ENCODE peak calls at places on chromosomes 5 and 9, in nine cellular contexts. K is osteocyte, H is neural progenitor cell, C is osteoblast, T is progenitor cell of endocrine pancreas, F is OCI-LY7, R is mammary epithelial cell, G is left ventricle myocardium inferior, S is nephron progenitor cell. P is an unnamed sample.

GRCh38 chr9:72917892-72918509 is 34.9 kb downstream of the ALDH1A1 start:
- DNase-seq in K (no peak), H (no peak), C (no peak), T (no peak), F (no peak), R (no peak), G (no peak), S (no peak), P (no peak)

GRCh38 chr5:122091942-122092600 is 14.0 kb upstream of the LOX start:
- DNase-seq in K (no peak), H (peak), C (no peak), T (no peak), F (no peak), R (peak), G (no peak), S (no peak), P (no peak)

GRCh38 chr9:10855847-10856246 is 243.0 kb upstream of the PTPRD start:
- DNase-seq in K (no peak), H (peak), C (no peak), T (no peak), F (no peak), R (no peak), G (no peak), S (no peak), P (peak)

GRCh38 chr5:66307647-66308257 is 163.7 kb downstream of the SREK1 start:
- DNase-seq in K (no peak), H (peak), C (peak), T (no peak), F (peak), R (peak), G (no peak), S (peak), P (peak)

GRCh38 chr5:10593531-10594181 is 29.8 kb downstream of the ANKRD33B start:
- DNase-seq in K (peak), H (no peak), C (no peak), T (no peak), F (no peak), R (no peak), G (no peak), S (no peak), P (no peak)

GRCh38 chr9:107566596-107566995 is 77.0 kb upstream of the KLF4 start:
- DNase-seq in K (no peak), H (no peak), C (no peak), T (no peak), F (no peak), R (no peak), G (peak), S (no peak), P (no peak)

GRCh38 chr9:104606202-104606601 is 775 bp upstream of the OR13C2 start:
- DNase-seq in K (no peak), H (peak), C (no peak), T (no peak), F (no peak), R (no peak), G (no peak), S (no peak), P (no peak)

GRCh38 chr5:31811210-31811609 is 172.3 kb downstream of the PDZD2 start:
- DNase-seq in K (no peak), H (no peak), C (peak), T (no peak), F (no peak), R (peak), G (no peak), S (no peak), P (no peak)

GRCh38 chr5:173680660-173681242 is 64.3 kb upstream of the BOD1 start:
- DNase-seq in K (no peak), H (no peak), C (no peak), T (no peak), F (peak), R (no peak), G (no peak), S (no peak), P (no peak)

GRCh38 chr5:181205402-181205734 is 372 bp upstream of the TRIM7 start:
- DNase-seq in K (no peak), H (no peak), C (no peak), T (no peak), F (no peak), R (no peak), G (no peak), S (no peak), P (no peak)

GRCh38 chr5:172280317-172280716 is 3.2 kb downstream of the UBTD2 start:
- DNase-seq in K (no peak), H (no peak), C (no peak), T (no peak), F (no peak), R (no peak), G (no peak), S (no peak), P (no peak)

GRCh38 chr9:129665008-129665771 is at the start of gene PRRX2:
- DNase-seq in K (no peak), H (peak), C (peak), T (no peak), F (no peak), R (no peak), G (peak), S (peak), P (peak)

GRCh38 chr9:15936316-15936869 is 383.6 kb downstream of the CCDC171 start:
- DNase-seq in K (no peak), H (no peak), C (peak), T (no peak), F (no peak), R (no peak), G (peak), S (peak), P (no peak)

GRCh38 chr5:53116597-53116996 is 7.0 kb upstream of the MOCS2 start:
- DNase-seq in K (no peak), H (no peak), C (no peak), T (no peak), F (no peak), R (no peak), G (no peak), S (no peak), P (no peak)

GRCh38 chr5:137199966-137200365 is 299.2 kb downstream of the SPOCK1 start:
- DNase-seq in K (no peak), H (no peak), C (peak), T (no peak), F (no peak), R (peak), G (no peak), S (no peak), P (no peak)

GRCh38 chr9:14348241-14349140 is 34.5 kb upstream of the NFIB start:
- DNase-seq in K (no peak), H (peak), C (no peak), T (no peak), F (no peak), R (peak), G (no peak), S (peak), P (peak)

DNA sequence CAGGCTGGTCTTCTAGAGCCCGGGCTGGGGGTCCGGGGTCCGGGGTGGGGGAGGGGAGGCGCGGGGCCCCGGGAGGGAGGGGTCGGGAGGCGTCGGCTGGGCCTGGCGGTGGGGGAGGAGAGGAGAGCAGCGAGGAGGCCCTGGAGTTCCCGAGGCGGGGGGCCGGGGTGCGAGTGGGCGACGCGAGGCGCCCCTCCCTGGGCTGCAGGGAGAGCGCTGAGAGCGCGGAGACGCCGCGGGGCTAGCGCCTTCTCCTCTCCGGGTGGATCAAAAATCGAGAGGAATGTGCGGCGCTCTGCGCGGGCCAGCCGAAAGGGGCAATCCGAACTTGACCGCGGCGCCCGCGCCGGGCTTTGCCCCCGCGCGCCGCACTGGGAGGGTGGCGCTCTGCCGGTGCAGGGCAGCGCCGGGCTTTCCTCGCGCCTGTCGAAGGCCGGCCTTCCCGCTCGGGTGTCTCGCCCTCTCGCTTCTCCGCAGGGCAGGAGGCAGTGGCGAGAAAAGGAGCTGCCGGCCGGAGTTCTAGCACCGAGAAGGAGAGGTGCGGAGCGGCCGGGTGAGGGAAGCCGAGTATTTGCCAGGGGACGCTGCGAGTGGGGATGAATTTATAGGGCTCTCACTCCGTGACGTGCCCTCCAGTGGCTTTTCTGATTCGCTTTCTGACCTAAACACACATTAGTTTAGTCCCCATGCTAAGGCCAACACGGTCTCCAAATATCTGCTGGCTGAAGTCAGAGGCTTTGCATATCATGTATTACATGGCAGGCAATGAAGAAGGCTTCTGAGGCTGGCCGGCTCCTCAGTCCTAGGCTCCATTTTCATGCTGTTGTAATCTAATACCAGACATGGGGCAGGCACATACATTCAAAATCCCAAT is at the start of gene GDNF:
- DNase-seq in K (no peak), H (peak), C (peak), T (peak), F (no peak), R (peak), G (peak), S (peak), P (peak)
- TF ChIP-seq CTCF in K (peak), H (peak), C (peak), T (peak), F (no peak), R (peak), G (peak), S (no peak), P (no peak)

GRCh38 chr5:44740655-44741054 is 68.1 kb upstream of the MRPS30 start:
- DNase-seq in K (no peak), H (peak), C (no peak), T (no peak), F (no peak), R (peak), G (no peak), S (no peak), P (no peak)
- TF ChIP-seq CTCF in K (no peak), H (no peak), C (no peak), T (no peak), F (no peak), R (peak), G (no peak), S (no peak), P (no peak)

GRCh38 chr5:141272906-141273305 is 27.7 kb downstream of the PCDHB15 start:
- DNase-seq in K (no peak), H (no peak), C (no peak), T (no peak), F (peak), R (no peak), G (no peak), S (no peak), P (no peak)
- TF ChIP-seq CTCF in K (no peak), H (peak), C (no peak), T (no peak), F (peak), R (no peak), G (no peak), S (no peak), P (no peak)

GRCh38 chr9:128370752-128371621 is at the start of gene URM1:
- DNase-seq in K (peak), H (peak), C (peak), T (peak), F (peak), R (peak), G (peak), S (peak), P (peak)
- TF ChIP-seq CTCF in K (peak), H (peak), C (no peak), T (no peak), F (no peak), R (peak), G (peak), S (no peak), P (no peak)

GRCh38 chr9:136171009-136171800 is 33.7 kb downstream of the LHX3 start:
- DNase-seq in K (no peak), H (peak), C (no peak), T (no peak), F (no peak), R (no peak), G (no peak), S (peak), P (no peak)

GRCh38 chr9:136171801-136172411 is 33.0 kb downstream of the LHX3 start:
- DNase-seq in K (no peak), H (no peak), C (no peak), T (no peak), F (no peak), R (no peak), G (no peak), S (no peak), P (no peak)

GRCh38 chr9:136172412-136173079 is 32.4 kb downstream of the LHX3 start:
- DNase-seq in K (no peak), H (no peak), C (no peak), T (no peak), F (no peak), R (no peak), G (no peak), S (no peak), P (no peak)

GRCh38 chr9:136169495-136169894 is 35.4 kb downstream of the LHX3 start:
- DNase-seq in K (no peak), H (no peak), C (no peak), T (no peak), F (no peak), R (no peak), G (no peak), S (no peak), P (no peak)

DNA sequence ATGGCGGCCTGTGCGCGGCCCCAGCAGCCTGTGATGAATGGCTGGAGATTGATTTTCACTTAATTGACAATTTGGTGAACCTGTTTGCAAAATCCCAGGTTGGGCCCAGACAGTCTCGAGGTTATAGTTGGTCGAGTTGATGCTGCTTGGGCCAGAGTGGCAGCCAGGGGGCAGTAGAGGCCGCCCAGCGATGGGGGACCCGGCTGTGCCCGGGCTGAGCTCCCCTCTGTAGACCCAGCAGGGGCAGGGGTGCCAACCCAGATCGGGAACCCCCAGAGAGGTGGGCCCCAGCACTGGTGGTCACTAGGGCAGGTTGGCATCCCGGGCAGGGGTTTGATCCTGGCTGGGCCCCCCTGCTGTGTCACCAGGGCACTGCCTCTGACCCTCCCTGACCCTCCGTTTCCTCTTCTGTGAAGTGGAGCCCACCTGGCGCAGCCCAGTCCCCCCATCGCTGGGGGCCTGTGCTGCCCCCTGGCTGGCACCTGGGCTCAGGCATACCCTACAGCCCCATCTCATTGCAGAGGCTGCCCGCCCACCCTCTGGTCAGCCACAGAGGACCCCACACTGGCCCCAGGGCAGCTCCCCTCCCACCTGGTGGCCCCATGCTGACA is 34.5 kb downstream of the LHX3 start:
- DNase-seq in K (no peak), H (peak), C (peak), T (peak), F (peak), R (no peak), G (no peak), S (peak), P (peak)
- TF ChIP-seq CTCF in K (peak), H (peak), C (peak), T (peak), F (peak), R (peak), G (peak), S (peak), P (peak)